ENCODE peak calls at places on chromosomes 7 and 10, in four cellular contexts. H is foreskin fibroblast, G is stromal cell of bone marrow, B is adrenal gland. M is an unnamed sample.

GRCh38 chr7:92797693-92798092 is 38.7 kb downstream of the CDK6 start:
- DNase-seq in B (no peak), G (peak), H (no peak), M (no peak)

GRCh38 chr10:63766766-63767505 is 245.7 kb downstream of the REEP3 start:
- DNase-seq in B (no peak), G (peak), H (peak), M (no peak)

GRCh38 chr7:46549347-46549746 is 628.3 kb upstream of the IGFBP3 start:
- DNase-seq in H (no peak), B (no peak), G (no peak), M (no peak)

GRCh38 chr10:117965984-117966383 is 80.8 kb downstream of the RAB11FIP2 start:
- DNase-seq in G (no peak), H (no peak), B (no peak), M (no peak)

GRCh38 chr7:92110857-92111256 is 23.4 kb downstream of the CYP51A1 start:
- DNase-seq in G (no peak), H (no peak), B (no peak), M (no peak)

GRCh38 chr7:107167483-107168232 is 1.1 kb upstream of the HBP1 start:
- DNase-seq in G (peak), H (peak), B (peak), M (peak)

GRCh38 chr7:99665989-99666388 is 13.8 kb downstream of the CYP3A5 start:
- DNase-seq in H (no peak), B (no peak), G (no peak), M (no peak)

GRCh38 chr7:36155811-36156361 is 2.8 kb downstream of the EEPD1 start:
- DNase-seq in B (peak), G (no peak), H (no peak), M (no peak)